ENCODE peak calls at places on chromosomes 4 and X, in six cellular contexts. One of them, this sample, is unnamed.

GRCh38 chrX:100410083-100410590 is at the start of gene PCDH19:
- DNase-seq in H9: peak; percentile 86
- DNase-seq in mucosa of descending colon: peak; percentile 65
- DNase-seq in AG04450: no peak
- DNase-seq in right lobe of liver: peak; percentile 59
- DNase-seq in fibroblast of pulmonary artery: peak; percentile 62
- DNase-seq in this sample: peak; percentile 45

GRCh38 chr4:178395798-178396197 is 953.6 kb upstream of the AGA start:
- DNase-seq in H9: peak; percentile 60
- DNase-seq in mucosa of descending colon: peak; percentile 34
- DNase-seq in AG04450: no peak
- DNase-seq in right lobe of liver: no peak
- DNase-seq in fibroblast of pulmonary artery: no peak
- DNase-seq in this sample: no peak

GRCh38 chr4:182808673-182809416 is 108.3 kb downstream of the DCTD start:
- DNase-seq in H9: no peak
- DNase-seq in mucosa of descending colon: no peak
- DNase-seq in AG04450: no peak
- DNase-seq in right lobe of liver: no peak
- DNase-seq in fibroblast of pulmonary artery: peak; percentile 24
- DNase-seq in this sample: no peak

GRCh38 chr4:15197005-15197404 is 194.7 kb downstream of the CPEB2 start:
- DNase-seq in H9: peak; percentile 53
- DNase-seq in mucosa of descending colon: no peak
- DNase-seq in AG04450: no peak
- DNase-seq in right lobe of liver: no peak
- DNase-seq in fibroblast of pulmonary artery: peak; percentile 64
- DNase-seq in this sample: no peak

GRCh38 chr4:48578132-48578964 is 88.3 kb downstream of the ZAR1 start:
- DNase-seq in H9: peak; percentile 37
- DNase-seq in mucosa of descending colon: no peak
- DNase-seq in AG04450: peak; percentile 38
- DNase-seq in right lobe of liver: no peak
- DNase-seq in fibroblast of pulmonary artery: peak; percentile 88
- DNase-seq in this sample: no peak

GRCh38 chr4:25486171-25486570 is 109.1 kb downstream of the ANAPC4 start:
- DNase-seq in H9: no peak
- DNase-seq in mucosa of descending colon: no peak
- DNase-seq in AG04450: no peak
- DNase-seq in right lobe of liver: no peak
- DNase-seq in fibroblast of pulmonary artery: peak; percentile 76
- DNase-seq in this sample: no peak

GRCh38 chr4:33160126-33160525 is 2440.0 kb downstream of the PCDH7 start:
- DNase-seq in H9: no peak
- DNase-seq in mucosa of descending colon: no peak
- DNase-seq in AG04450: no peak
- DNase-seq in right lobe of liver: no peak
- DNase-seq in fibroblast of pulmonary artery: peak; percentile 76
- DNase-seq in this sample: no peak

GRCh38 chr4:96035727-96036126 is 195.8 kb downstream of the PDHA2 start:
- DNase-seq in H9: no peak
- DNase-seq in mucosa of descending colon: no peak
- DNase-seq in AG04450: no peak
- DNase-seq in right lobe of liver: no peak
- DNase-seq in fibroblast of pulmonary artery: peak; percentile 59
- DNase-seq in this sample: no peak

GRCh38 chrX:65034292-65034640 is 58.0 kb upstream of the ZC4H2 start:
- DNase-seq in H9: no peak
- DNase-seq in mucosa of descending colon: no peak
- DNase-seq in AG04450: no peak
- DNase-seq in right lobe of liver: no peak
- DNase-seq in fibroblast of pulmonary artery: no peak
- DNase-seq in this sample: no peak

GRCh38 chr4:82798168-82799005 is at the start of gene SCD5:
- DNase-seq in H9: peak; percentile 63
- DNase-seq in mucosa of descending colon: peak; percentile 67
- DNase-seq in AG04450: peak; percentile 49
- DNase-seq in right lobe of liver: peak; percentile 58
- DNase-seq in fibroblast of pulmonary artery: peak; percentile 81
- DNase-seq in this sample: peak; percentile 70

GRCh38 chr4:161336621-161337020 is 827.2 kb downstream of the FSTL5 start:
- DNase-seq in H9: no peak
- DNase-seq in mucosa of descending colon: no peak
- DNase-seq in AG04450: no peak
- DNase-seq in right lobe of liver: no peak
- DNase-seq in fibroblast of pulmonary artery: no peak
- DNase-seq in this sample: no peak

GRCh38 chr4:112330921-112331320 is 33.8 kb downstream of the ALPK1 start:
- DNase-seq in H9: no peak
- DNase-seq in mucosa of descending colon: no peak
- DNase-seq in AG04450: no peak
- DNase-seq in right lobe of liver: no peak
- DNase-seq in fibroblast of pulmonary artery: no peak
- DNase-seq in this sample: no peak

GRCh38 chr4:26248647-26249046 is 72.2 kb upstream of the RBPJ start:
- DNase-seq in H9: no peak
- DNase-seq in mucosa of descending colon: no peak
- DNase-seq in AG04450: peak; percentile 85
- DNase-seq in right lobe of liver: no peak
- DNase-seq in fibroblast of pulmonary artery: peak; percentile 80
- DNase-seq in this sample: no peak

GRCh38 chr4:3700223-3700622 is 66.0 kb upstream of the ADRA2C start:
- DNase-seq in H9: no peak
- DNase-seq in mucosa of descending colon: peak; percentile 3
- DNase-seq in AG04450: no peak
- DNase-seq in right lobe of liver: peak; percentile 22
- DNase-seq in fibroblast of pulmonary artery: no peak
- DNase-seq in this sample: no peak

GRCh38 chr4:1249148-1249730 is 309 bp upstream of the CTBP1 start:
- DNase-seq in H9: peak; percentile 67
- DNase-seq in mucosa of descending colon: peak; percentile 91
- DNase-seq in AG04450: no peak
- DNase-seq in right lobe of liver: peak; percentile 93
- DNase-seq in fibroblast of pulmonary artery: peak; percentile 88
- DNase-seq in this sample: peak; percentile 89

GRCh38 chr4:148026022-148026421 is 294.1 kb downstream of the ARHGAP10 start:
- DNase-seq in H9: no peak
- DNase-seq in mucosa of descending colon: no peak
- DNase-seq in AG04450: peak; percentile 41
- DNase-seq in right lobe of liver: no peak
- DNase-seq in fibroblast of pulmonary artery: peak; percentile 21
- DNase-seq in this sample: no peak

GRCh38 chrX:24168807-24169206 is 19.3 kb downstream of the ZFX start:
- DNase-seq in H9: no peak
- DNase-seq in mucosa of descending colon: no peak
- DNase-seq in AG04450: no peak
- DNase-seq in right lobe of liver: no peak
- DNase-seq in fibroblast of pulmonary artery: no peak
- DNase-seq in this sample: no peak

GRCh38 chr4:472881-473574 is 25.9 kb downstream of the ZNF721 start:
- DNase-seq in H9: no peak
- DNase-seq in mucosa of descending colon: no peak
- DNase-seq in AG04450: no peak
- DNase-seq in right lobe of liver: no peak
- DNase-seq in fibroblast of pulmonary artery: peak; percentile 11
- DNase-seq in this sample: no peak

GRCh38 chr4:78666830-78667258 is 109.3 kb upstream of the BMP2K start:
- DNase-seq in H9: no peak
- DNase-seq in mucosa of descending colon: no peak
- DNase-seq in AG04450: no peak
- DNase-seq in right lobe of liver: no peak
- DNase-seq in fibroblast of pulmonary artery: peak; percentile 50
- DNase-seq in this sample: no peak

GRCh38 chrX:45767021-45767491 is 566.4 kb upstream of the DIPK2B start:
- DNase-seq in H9: no peak
- DNase-seq in mucosa of descending colon: no peak
- DNase-seq in AG04450: no peak
- DNase-seq in right lobe of liver: no peak
- DNase-seq in fibroblast of pulmonary artery: peak; percentile 78
- DNase-seq in this sample: no peak

GRCh38 chr4:149881744-149882143 is 66.1 kb upstream of the IQCM start:
- DNase-seq in H9: no peak
- DNase-seq in mucosa of descending colon: no peak
- DNase-seq in AG04450: no peak
- DNase-seq in right lobe of liver: no peak
- DNase-seq in fibroblast of pulmonary artery: no peak
- DNase-seq in this sample: no peak

GRCh38 chrX:41518127-41518840 is 71.1 kb downstream of the NYX start:
- DNase-seq in H9: no peak
- DNase-seq in mucosa of descending colon: no peak
- DNase-seq in AG04450: no peak
- DNase-seq in right lobe of liver: no peak
- DNase-seq in fibroblast of pulmonary artery: no peak
- DNase-seq in this sample: no peak

GRCh38 chr4:109754093-109754857 is 24.4 kb upstream of the PLA2G12A start:
- DNase-seq in H9: no peak
- DNase-seq in mucosa of descending colon: no peak
- DNase-seq in AG04450: no peak
- DNase-seq in right lobe of liver: no peak
- DNase-seq in fibroblast of pulmonary artery: no peak
- DNase-seq in this sample: no peak

GRCh38 chr4:23582671-23583070 is 307.2 kb downstream of the PPARGC1A start:
- DNase-seq in H9: no peak
- DNase-seq in mucosa of descending colon: no peak
- DNase-seq in AG04450: no peak
- DNase-seq in right lobe of liver: no peak
- DNase-seq in fibroblast of pulmonary artery: no peak
- DNase-seq in this sample: no peak

GRCh38 chr4:55183926-55184599 is 58.7 kb upstream of the KDR start:
- DNase-seq in H9: peak; percentile 71
- DNase-seq in mucosa of descending colon: no peak
- DNase-seq in AG04450: peak; percentile 81
- DNase-seq in right lobe of liver: no peak
- DNase-seq in fibroblast of pulmonary artery: peak; percentile 97
- DNase-seq in this sample: no peak

DNA sequence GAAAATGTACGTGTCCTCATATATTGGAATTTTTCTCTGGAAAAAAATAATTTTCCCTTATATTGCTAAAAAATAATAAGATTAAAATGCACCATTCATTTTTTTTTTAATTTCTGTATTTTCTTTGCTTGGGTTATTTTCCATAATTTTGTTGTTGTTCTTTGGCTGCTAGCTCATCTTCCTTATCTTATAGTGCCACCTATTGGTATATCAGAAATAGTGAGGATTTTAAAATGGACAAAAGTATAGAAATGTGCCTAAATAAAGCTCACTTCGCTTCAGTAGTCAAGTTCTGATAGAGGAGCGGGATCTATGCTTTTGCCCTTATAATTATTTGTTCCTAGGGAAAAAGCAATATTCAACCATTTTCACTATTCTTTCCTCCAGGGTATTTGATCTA is 134.8 kb downstream of the NAP1L3 start:
- DNase-seq in H9: no peak
- DNase-seq in mucosa of descending colon: no peak
- DNase-seq in AG04450: no peak
- DNase-seq in right lobe of liver: no peak
- DNase-seq in fibroblast of pulmonary artery: no peak
- DNase-seq in this sample: no peak
- TF ChIP-seq CTCF in H9: peak; percentile 83
- TF ChIP-seq CTCF in mucosa of descending colon: no peak
- TF ChIP-seq CTCF in AG04450: no peak
- TF ChIP-seq CTCF in right lobe of liver: peak; percentile 51
- TF ChIP-seq CTCF in fibroblast of pulmonary artery: no peak
- TF ChIP-seq CTCF in this sample: no peak

DNA sequence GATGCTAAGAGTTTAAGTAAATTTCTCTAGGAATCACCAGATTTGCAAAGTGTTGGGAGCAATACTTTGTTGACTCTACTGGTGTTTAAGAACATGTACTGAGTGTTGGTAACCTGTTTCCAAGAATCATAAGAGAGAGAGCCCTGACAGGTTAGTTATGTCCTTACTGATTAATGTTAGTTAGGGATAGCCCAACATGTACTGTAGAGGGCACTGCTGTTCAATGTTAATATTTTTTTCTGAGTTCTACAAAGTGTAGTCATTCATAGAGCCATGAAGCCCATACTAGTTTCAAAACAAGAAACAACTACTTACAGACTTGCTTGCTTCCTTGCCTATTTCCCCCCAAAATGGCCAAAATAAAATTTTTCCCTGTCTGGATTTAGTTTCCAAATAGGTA is 11.9 kb downstream of the TMPRSS11D start:
- DNase-seq in H9: no peak
- DNase-seq in mucosa of descending colon: no peak
- DNase-seq in AG04450: no peak
- DNase-seq in right lobe of liver: no peak
- DNase-seq in fibroblast of pulmonary artery: peak; percentile 76
- DNase-seq in this sample: no peak
- TF ChIP-seq CTCF in H9: peak; percentile 66
- TF ChIP-seq CTCF in mucosa of descending colon: no peak
- TF ChIP-seq CTCF in AG04450: peak; percentile 63
- TF ChIP-seq CTCF in right lobe of liver: peak; percentile 29
- TF ChIP-seq CTCF in fibroblast of pulmonary artery: peak; percentile 68
- TF ChIP-seq CTCF in this sample: peak; percentile 16

DNA sequence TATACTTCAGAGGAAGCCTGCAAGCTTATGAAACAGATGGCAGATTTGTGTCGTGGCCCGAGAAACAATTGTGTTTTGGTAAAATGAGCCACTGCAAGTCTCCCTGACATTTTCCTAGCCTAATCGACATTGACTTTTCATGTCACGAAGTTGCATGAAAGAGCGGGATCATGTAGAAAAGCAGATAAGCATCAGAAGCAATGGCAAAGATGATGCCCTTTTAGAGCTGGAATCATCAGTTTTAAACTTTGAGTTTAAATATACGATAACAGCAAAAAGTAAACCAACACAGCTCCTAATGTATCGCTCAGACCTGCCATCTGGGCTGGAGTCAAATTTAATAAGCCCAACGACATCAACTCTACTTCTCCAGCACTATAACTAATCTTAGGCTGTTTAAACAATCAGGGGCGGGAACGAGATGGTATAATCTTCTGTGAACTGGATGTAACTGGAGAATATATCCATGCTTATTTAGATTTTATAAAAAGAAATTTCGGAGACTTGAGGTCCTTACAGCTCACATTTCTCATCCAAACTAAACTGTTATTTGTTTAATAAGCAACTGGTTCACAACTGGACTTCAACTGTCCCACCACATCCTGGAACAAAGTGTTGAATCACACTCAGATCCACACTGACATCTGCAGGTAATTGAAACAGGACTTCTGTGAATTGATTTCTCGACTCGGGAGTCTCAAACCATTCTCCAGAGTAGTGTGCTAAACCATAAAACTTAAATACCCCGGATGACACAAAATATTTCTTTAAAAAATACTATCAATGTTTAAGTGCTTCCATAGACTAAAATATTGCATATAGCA is 95.1 kb upstream of the PLAC1 start:
- DNase-seq in H9: no peak
- DNase-seq in mucosa of descending colon: no peak
- DNase-seq in AG04450: no peak
- DNase-seq in right lobe of liver: no peak
- DNase-seq in fibroblast of pulmonary artery: peak; percentile 79
- DNase-seq in this sample: no peak
- TF ChIP-seq CTCF in H9: peak; percentile 15
- TF ChIP-seq CTCF in mucosa of descending colon: no peak
- TF ChIP-seq CTCF in AG04450: peak; percentile 24
- TF ChIP-seq CTCF in right lobe of liver: no peak
- TF ChIP-seq CTCF in fibroblast of pulmonary artery: peak; percentile 32
- TF ChIP-seq CTCF in this sample: peak; percentile 58

DNA sequence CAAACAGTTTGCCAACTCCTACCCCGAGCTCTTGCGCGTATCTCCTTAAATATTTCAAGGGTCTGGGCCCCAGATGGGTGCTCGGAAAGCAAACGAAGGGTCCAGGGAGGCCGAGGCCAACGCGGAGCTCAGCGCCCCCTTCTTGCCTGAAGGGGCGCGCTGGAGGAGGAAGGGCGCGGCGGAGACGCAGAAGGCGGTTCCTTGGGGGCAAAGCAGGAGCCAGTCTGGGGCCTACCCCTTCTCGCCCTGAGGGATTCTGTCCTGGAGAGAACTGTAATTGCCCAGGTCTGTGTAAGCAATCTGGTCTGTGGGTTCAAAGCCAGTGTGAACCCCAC is 4.0 kb upstream of the SFRP2 start:
- DNase-seq in H9: peak; percentile 69
- DNase-seq in mucosa of descending colon: no peak
- DNase-seq in AG04450: no peak
- DNase-seq in right lobe of liver: no peak
- DNase-seq in fibroblast of pulmonary artery: no peak
- DNase-seq in this sample: no peak
- TF ChIP-seq CTCF in H9: peak; percentile 27
- TF ChIP-seq CTCF in mucosa of descending colon: no peak
- TF ChIP-seq CTCF in AG04450: no peak
- TF ChIP-seq CTCF in right lobe of liver: no peak
- TF ChIP-seq CTCF in fibroblast of pulmonary artery: no peak
- TF ChIP-seq CTCF in this sample: no peak